ENCODE peak calls at places on chromosomes 1 and 21, in nine cellular contexts. M is AG09309, C is fibroblast of lung, F is GM12865, W is endothelial cell of umbilical vein, B is A549, A is uterus, P is AG04450, D is bronchial epithelial cell. Q is an unnamed sample.

GRCh38 chr1:34763142-34763781 is 3.7 kb downstream of the GJB4 start:
- DNase-seq in M (no peak), C (peak), F (no peak), W (no peak), B (peak), A (no peak), P (no peak), D (peak), Q (peak)

GRCh38 chr1:218617986-218618385 is 272.9 kb downstream of the TGFB2 start:
- DNase-seq in M (no peak), C (peak), F (no peak), W (no peak), B (no peak), A (no peak), P (no peak), D (peak), Q (peak)

GRCh38 chr1:240171907-240172306 is 80.2 kb downstream of the FMN2 start:
- DNase-seq in M (no peak), C (no peak), F (no peak), W (no peak), B (no peak), A (no peak), P (no peak), D (no peak), Q (no peak)

GRCh38 chr21:41823166-41823565 is 56.0 kb downstream of the PRDM15 start:
- DNase-seq in M (no peak), C (no peak), F (no peak), W (no peak), B (no peak), A (no peak), P (no peak), D (no peak), Q (no peak)

GRCh38 chr1:115727706-115728249 is 40.7 kb downstream of the CASQ2 start:
- DNase-seq in M (peak), C (peak), F (no peak), W (no peak), B (no peak), A (peak), P (peak), D (peak), Q (peak)

GRCh38 chr1:54564312-54565112 is 16.5 kb downstream of the ACOT11 start:
- DNase-seq in M (no peak), C (no peak), F (no peak), W (no peak), B (no peak), A (no peak), P (no peak), D (peak), Q (peak)

GRCh38 chr1:165815725-165816124 is 11.7 kb upstream of the UCK2 start:
- DNase-seq in M (no peak), C (peak), F (no peak), W (peak), B (no peak), A (no peak), P (no peak), D (peak), Q (peak)

GRCh38 chr1:17892225-17892624 is 137.1 kb downstream of the ACTL8 start:
- DNase-seq in M (no peak), C (no peak), F (no peak), W (no peak), B (no peak), A (no peak), P (no peak), D (no peak), Q (no peak)

GRCh38 chr1:35031103-35031452 is 667 bp downstream of the ZMYM6 start:
- DNase-seq in M (no peak), C (peak), F (peak), W (peak), B (peak), A (peak), P (no peak), D (peak), Q (peak)

GRCh38 chr1:235077571-235078479 is 50.8 kb downstream of the TOMM20 start:
- DNase-seq in M (no peak), C (no peak), F (peak), W (peak), B (no peak), A (no peak), P (no peak), D (no peak), Q (no peak)

GRCh38 chr1:212531796-212532195 is 76.8 kb upstream of the ATF3 start:
- DNase-seq in M (no peak), C (no peak), F (no peak), W (no peak), B (no peak), A (no peak), P (no peak), D (no peak), Q (no peak)

GRCh38 chr21:36542312-36543101 is 62.6 kb upstream of the CLDN14 start:
- DNase-seq in M (no peak), C (no peak), F (peak), W (no peak), B (no peak), A (no peak), P (no peak), D (peak), Q (peak)

GRCh38 chr1:214102907-214103306 is 115.1 kb downstream of the PROX1 start:
- DNase-seq in M (peak), C (peak), F (no peak), W (peak), B (peak), A (no peak), P (peak), D (peak), Q (peak)

GRCh38 chr21:41943468-41944250 is 10.2 kb downstream of the C2CD2 start:
- DNase-seq in M (no peak), C (no peak), F (no peak), W (no peak), B (no peak), A (no peak), P (no peak), D (no peak), Q (no peak)

GRCh38 chr1:230793463-230793745 is 46.2 kb downstream of the CAPN9 start:
- DNase-seq in M (no peak), C (no peak), F (no peak), W (no peak), B (no peak), A (no peak), P (no peak), D (no peak), Q (no peak)

GRCh38 chr1:150889650-150890416 is 2.9 kb downstream of the CTXND2 start:
- DNase-seq in M (no peak), C (no peak), F (peak), W (no peak), B (no peak), A (no peak), P (no peak), D (no peak), Q (no peak)

GRCh38 chr1:150893336-150893913 is 6.5 kb downstream of the CTXND2 start:
- DNase-seq in M (no peak), C (no peak), F (no peak), W (no peak), B (no peak), A (no peak), P (no peak), D (no peak), Q (no peak)

DNA sequence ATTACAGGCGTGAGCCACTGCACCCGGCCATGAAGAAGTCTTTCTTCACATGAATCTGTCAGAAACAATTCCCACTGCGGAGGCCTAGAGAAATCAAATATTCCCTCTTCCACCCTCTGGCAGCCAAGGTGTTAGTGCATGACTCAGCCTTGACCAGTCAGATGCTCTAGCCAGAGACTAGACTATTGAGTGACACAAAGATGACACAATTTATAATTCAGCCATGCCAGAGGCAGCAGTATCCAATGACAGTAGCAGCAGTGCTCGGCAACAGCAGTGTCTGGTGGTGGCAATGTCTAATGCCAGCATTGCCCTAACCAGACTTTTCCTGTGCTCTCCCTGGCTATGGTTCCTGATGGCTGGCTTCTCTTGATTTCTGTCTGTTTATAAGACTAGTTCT is 8.7 kb downstream of the CTXND2 start:
- DNase-seq in M (no peak), C (peak), F (no peak), W (no peak), B (peak), A (no peak), P (no peak), D (peak), Q (peak)
- H3K4me3 ChIP-seq in M (no peak), C (no peak), F (no peak), W (no peak), B (no peak), A (no peak), P (no peak), D (no peak), Q (no peak)

GRCh38 chr1:16205333-16205671 is 7.2 kb downstream of the ARHGEF19 start:
- DNase-seq in M (no peak), C (no peak), F (no peak), W (no peak), B (no peak), A (no peak), P (no peak), D (no peak), Q (no peak)

GRCh38 chr1:16205891-16206546 is 6.4 kb downstream of the ARHGEF19 start:
- DNase-seq in M (no peak), C (no peak), F (no peak), W (no peak), B (no peak), A (no peak), P (no peak), D (no peak), Q (no peak)

GRCh38 chr1:16203550-16203949 is 8.9 kb downstream of the ARHGEF19 start:
- DNase-seq in M (no peak), C (no peak), F (no peak), W (no peak), B (no peak), A (no peak), P (no peak), D (no peak), Q (no peak)

GRCh38 chr1:16204216-16204615 is 8.2 kb downstream of the ARHGEF19 start:
- DNase-seq in M (no peak), C (no peak), F (no peak), W (no peak), B (no peak), A (no peak), P (no peak), D (no peak), Q (no peak)

DNA sequence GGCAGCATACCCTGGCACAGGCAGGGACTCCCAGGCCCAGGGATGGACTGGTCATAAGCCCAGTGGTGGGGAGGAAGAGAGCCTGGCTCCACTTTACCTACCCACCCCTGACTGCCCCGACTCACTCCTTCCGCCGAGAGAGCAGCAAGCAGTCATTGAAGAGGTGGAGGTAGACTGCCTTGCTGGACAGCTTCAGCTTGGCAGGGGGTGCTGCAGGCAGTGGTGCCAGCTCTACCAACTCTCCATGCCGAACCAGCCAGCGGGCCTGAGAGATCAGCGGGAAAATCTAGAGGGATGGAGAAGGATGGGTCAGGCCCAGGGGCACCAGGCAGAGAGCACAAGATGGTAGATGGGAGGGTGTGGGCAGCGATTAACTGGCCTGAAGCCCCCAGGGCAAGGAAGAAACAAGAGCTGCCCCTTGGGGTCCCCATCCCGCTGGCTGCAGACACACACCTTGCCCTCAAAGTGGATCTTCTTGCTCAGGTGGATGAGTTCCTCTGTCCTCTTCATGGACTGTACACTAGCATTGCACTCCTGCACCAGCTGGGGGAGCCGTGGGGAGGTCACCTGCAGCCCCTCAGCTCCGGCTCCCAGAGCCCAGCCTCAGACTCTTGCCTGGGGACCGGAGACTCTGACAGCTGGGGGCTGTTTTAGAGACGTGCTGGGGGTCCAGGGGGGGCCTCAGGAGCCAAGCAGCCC is 7.7 kb downstream of the ARHGEF19 start:
- DNase-seq in M (no peak), C (no peak), F (no peak), W (peak), B (peak), A (no peak), P (no peak), D (no peak), Q (peak)
- TF ChIP-seq CTCF in M (peak), C (peak), F (peak), W (peak), B (peak), A (peak), P (peak), D (peak), Q (peak)

DNA sequence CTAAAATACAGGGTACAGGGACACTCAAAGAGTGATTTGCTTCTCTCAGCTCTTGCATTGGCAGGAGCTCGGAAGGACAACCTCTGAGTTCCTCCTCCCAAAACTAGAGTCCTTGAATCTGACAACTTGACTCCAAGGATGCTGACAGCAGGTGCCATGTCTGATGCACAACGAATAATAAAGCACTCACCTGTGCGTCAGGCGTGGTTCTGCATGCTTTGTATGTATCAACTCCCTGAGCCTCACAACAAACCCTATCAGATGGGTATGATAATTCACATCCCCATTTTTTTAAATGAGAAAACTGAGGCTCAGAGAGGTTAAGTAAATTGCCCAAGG is 1.4 kb downstream of the LAPTM5 start:
- DNase-seq in M (no peak), C (no peak), F (no peak), W (no peak), B (no peak), A (no peak), P (no peak), D (no peak), Q (no peak)
- H3K4me3 ChIP-seq in M (no peak), C (no peak), F (peak), W (peak), B (no peak), A (no peak), P (no peak), D (no peak), Q (no peak)

GRCh38 chr1:41032147-41032546 is 10.6 kb upstream of the SLFNL1 start:
- DNase-seq in M (no peak), C (no peak), F (no peak), W (no peak), B (no peak), A (no peak), P (no peak), D (no peak), Q (no peak)

GRCh38 chr1:41033272-41033671 is 11.7 kb upstream of the SLFNL1 start:
- DNase-seq in M (no peak), C (no peak), F (no peak), W (no peak), B (no peak), A (no peak), P (no peak), D (no peak), Q (no peak)

GRCh38 chr1:41041866-41042265 is 20.3 kb upstream of the SLFNL1 start:
- DNase-seq in M (no peak), C (peak), F (no peak), W (no peak), B (no peak), A (no peak), P (no peak), D (no peak), Q (no peak)

GRCh38 chr1:41037116-41037903 is 15.8 kb upstream of the SLFNL1 start:
- DNase-seq in M (no peak), C (no peak), F (no peak), W (no peak), B (no peak), A (no peak), P (no peak), D (no peak), Q (no peak)

GRCh38 chr1:41038110-41038509 is 16.6 kb upstream of the SLFNL1 start:
- DNase-seq in M (no peak), C (no peak), F (no peak), W (no peak), B (no peak), A (no peak), P (no peak), D (no peak), Q (no peak)
- TF ChIP-seq CTCF in M (peak), C (peak), F (no peak), W (no peak), B (peak), A (no peak), P (peak), D (peak), Q (peak)

GRCh38 chr1:11286735-11287410 is 13.9 kb downstream of the UBIAD1 start:
- DNase-seq in M (no peak), C (peak), F (no peak), W (no peak), B (no peak), A (no peak), P (no peak), D (no peak), Q (no peak)
- H3K4me3 ChIP-seq in M (no peak), C (no peak), F (no peak), W (no peak), B (no peak), A (no peak), P (no peak), D (no peak), Q (no peak)

GRCh38 chr1:68442006-68442405 is 7.7 kb downstream of the RPE65 start:
- DNase-seq in M (no peak), C (no peak), F (no peak), W (no peak), B (no peak), A (no peak), P (no peak), D (no peak), Q (no peak)
- TF ChIP-seq CTCF in M (no peak), C (no peak), F (no peak), W (no peak), B (peak), A (no peak), P (no peak), D (no peak), Q (no peak)

GRCh38 chr1:109762821-109763645 is 690 bp downstream of the EPS8L3 start:
- DNase-seq in M (peak), C (peak), F (no peak), W (peak), B (no peak), A (peak), P (peak), D (peak), Q (peak)
- H3K4me3 ChIP-seq in M (no peak), C (no peak), F (no peak), W (no peak), B (peak), A (no peak), P (no peak), D (no peak), Q (no peak)

DNA sequence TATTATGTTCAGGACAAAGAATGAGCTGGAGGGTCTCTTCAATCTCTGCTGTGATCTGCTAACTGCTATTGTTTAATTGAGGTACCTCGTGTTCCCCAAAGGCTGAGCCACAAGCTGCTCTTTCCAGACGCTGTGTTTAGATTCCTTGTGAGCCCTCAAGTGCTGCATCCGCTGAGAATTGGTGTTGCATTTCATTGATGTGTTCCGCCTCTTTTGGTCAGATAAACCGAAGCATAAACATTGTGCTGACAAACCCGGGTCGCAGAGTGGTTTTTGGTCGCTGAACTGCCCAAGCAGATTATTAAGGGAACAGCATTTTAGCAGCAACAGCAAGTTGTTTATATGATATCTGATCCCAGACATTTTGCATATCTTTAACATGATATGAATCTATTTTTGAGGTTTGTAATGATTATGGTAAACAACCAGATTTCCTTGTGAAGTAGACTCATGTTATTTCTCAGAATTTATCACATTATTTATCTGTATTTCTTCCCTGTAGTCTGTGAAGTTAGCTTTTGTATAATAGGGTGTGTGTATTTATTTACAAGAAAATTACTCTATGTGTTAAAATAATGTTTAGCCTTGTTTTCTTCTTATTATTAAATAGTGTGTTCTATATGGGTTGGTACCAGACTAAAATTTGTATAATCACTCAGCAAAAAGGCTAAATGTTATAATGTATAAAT is 217.2 kb upstream of the C1orf105 start:
- DNase-seq in M (no peak), C (peak), F (no peak), W (no peak), B (no peak), A (no peak), P (no peak), D (no peak), Q (no peak)
- TF ChIP-seq CTCF in M (no peak), C (no peak), F (no peak), W (no peak), B (no peak), A (no peak), P (no peak), D (no peak), Q (no peak)

DNA sequence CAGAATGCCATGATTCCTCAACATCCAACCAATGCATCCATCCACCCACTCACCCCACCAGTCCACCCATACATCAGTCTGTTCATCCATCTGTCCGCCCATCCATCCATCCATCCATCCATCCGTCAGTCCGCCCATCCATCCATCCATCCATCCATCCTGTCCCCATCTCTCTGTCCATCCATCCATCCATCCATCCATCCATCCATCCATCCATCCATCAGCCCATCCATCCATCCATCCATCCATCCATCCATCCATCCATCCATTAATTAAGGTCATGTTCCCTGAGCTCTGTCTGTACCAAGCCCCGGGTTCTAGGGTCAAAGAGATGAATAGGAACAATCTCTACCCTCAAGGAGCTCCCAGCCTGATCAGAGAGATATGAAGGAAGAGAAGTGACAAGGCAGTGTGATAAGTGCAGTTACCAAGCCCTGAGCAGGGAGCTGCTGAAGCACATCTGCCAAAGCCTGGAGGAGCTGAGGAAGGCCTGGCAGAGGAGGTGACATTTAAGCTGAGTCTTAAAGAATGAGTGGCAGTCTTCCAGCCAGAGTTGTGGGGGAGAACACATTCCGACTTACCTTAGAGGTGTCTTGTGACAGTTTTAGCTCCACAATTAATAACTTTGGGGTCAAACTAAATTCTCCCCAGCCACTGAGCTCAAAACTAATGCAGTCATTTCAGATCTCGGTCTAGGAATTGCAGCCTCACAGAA is 47.9 kb downstream of the GRIK3 start:
- DNase-seq in M (no peak), C (no peak), F (no peak), W (no peak), B (no peak), A (no peak), P (no peak), D (no peak), Q (no peak)
- H3K4me3 ChIP-seq in M (no peak), C (no peak), F (no peak), W (no peak), B (no peak), A (no peak), P (no peak), D (no peak), Q (no peak)

Q was measured in epithelial cell of esophagus.